ENCODE peak calls at places on chromosome 11, in nine cellular contexts. X, P, I, L, H, F, G, E and N are unnamed samples. For H3K36me3 and H3K4me1, the result is how much of the 10 kb centered on the place peaks cover.

GRCh38 chr11:108545909-108546501 is 47.6 kb downstream of the EXPH5 start:
- DNase-seq in X (no peak), P (no peak), I (no peak), L (no peak), H (no peak), F (no peak), G (no peak), E (no peak), N (no peak)

GRCh38 chr11:107157146-107157808 is 139.0 kb upstream of the GUCY1A2 start:
- DNase-seq in X (no peak), P (no peak), I (no peak), L (no peak), H (no peak), F (no peak), G (no peak), E (no peak), N (no peak)

GRCh38 chr11:26331911-26332571 is at the start of gene ANO3:
- DNase-seq in X (peak), P (peak), I (peak), L (peak), H (no peak), F (peak), G (no peak), E (no peak), N (no peak)

GRCh38 chr11:76212086-76213035 is 6.1 kb upstream of the WNT11 start:
- DNase-seq in X (no peak), P (no peak), I (no peak), L (no peak), H (no peak), F (no peak), G (no peak), E (no peak), N (no peak)

GRCh38 chr11:65489706-65490310 is 9.0 kb upstream of the MALAT1 start:
- DNase-seq in X (no peak), P (no peak), I (peak), L (peak), H (no peak), F (peak), G (no peak), E (no peak), N (peak)

GRCh38 chr11:43261775-43262174 is 50.0 kb upstream of the API5 start:
- DNase-seq in X (no peak), P (no peak), I (no peak), L (no peak), H (no peak), F (no peak), G (no peak), E (no peak), N (no peak)

GRCh38 chr11:66860449-66860831 is 3.6 kb downstream of the LRFN4 start:
- DNase-seq in X (no peak), P (no peak), I (no peak), L (no peak), H (no peak), F (no peak), G (no peak), E (no peak), N (no peak)

GRCh38 chr11:32895471-32895870 is 2.9 kb downstream of the QSER1 start:
- DNase-seq in X (no peak), P (no peak), I (no peak), L (no peak), H (no peak), F (no peak), G (no peak), E (no peak), N (no peak)

GRCh38 chr11:31702966-31703365 is 108.2 kb downstream of the PAX6 start:
- DNase-seq in X (no peak), P (peak), I (no peak), L (no peak), H (no peak), F (no peak), G (no peak), E (no peak), N (no peak)

GRCh38 chr11:114215871-114216803 is 80.1 kb upstream of the NNMT start:
- DNase-seq in X (no peak), P (no peak), I (peak), L (no peak), H (no peak), F (no peak), G (no peak), E (no peak), N (no peak)

GRCh38 chr11:131524186-131524585 is 153.8 kb downstream of the NTM start:
- DNase-seq in X (no peak), P (no peak), I (no peak), L (no peak), H (no peak), F (no peak), G (no peak), E (no peak), N (no peak)

GRCh38 chr11:112922606-112923005 is 38.6 kb upstream of the NCAM1 start:
- DNase-seq in X (no peak), P (no peak), I (no peak), L (no peak), H (no peak), F (no peak), G (no peak), E (no peak), N (no peak)

GRCh38 chr11:36304349-36304748 is 8.3 kb downstream of the PRR5L start:
- DNase-seq in X (no peak), P (peak), I (no peak), L (no peak), H (no peak), F (peak), G (no peak), E (no peak), N (no peak)

DNA sequence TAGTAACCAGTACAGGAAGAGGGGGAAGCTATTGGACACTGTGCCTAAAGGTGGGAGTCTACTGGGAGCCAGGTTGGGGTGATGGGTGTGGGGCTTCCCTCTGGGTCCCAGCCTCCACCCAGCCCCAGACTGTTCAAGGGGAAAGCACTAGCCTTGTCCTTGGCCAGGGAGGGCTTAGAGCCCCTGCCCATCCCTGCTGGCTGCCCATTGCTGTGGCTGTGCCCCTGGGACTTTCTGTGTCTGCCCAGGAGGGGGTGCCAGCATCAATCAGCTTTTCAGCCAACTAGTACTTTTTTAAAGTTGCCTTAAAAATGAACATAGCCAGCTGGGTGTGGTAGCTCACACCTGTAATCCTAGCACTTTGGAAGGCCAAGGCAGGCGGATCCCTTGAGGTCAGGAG is 19.9 kb downstream of the INCENP start:
- DNase-seq in X (no peak), P (no peak), I (no peak), L (peak), H (no peak), F (no peak), G (no peak), E (no peak), N (no peak)
- H3K36me3 ChIP-seq in X (half or more), P (half or more), I (half or more), L (half or more), H (under half), F (half or more), G (under half), E (under half), N (half or more)

DNA sequence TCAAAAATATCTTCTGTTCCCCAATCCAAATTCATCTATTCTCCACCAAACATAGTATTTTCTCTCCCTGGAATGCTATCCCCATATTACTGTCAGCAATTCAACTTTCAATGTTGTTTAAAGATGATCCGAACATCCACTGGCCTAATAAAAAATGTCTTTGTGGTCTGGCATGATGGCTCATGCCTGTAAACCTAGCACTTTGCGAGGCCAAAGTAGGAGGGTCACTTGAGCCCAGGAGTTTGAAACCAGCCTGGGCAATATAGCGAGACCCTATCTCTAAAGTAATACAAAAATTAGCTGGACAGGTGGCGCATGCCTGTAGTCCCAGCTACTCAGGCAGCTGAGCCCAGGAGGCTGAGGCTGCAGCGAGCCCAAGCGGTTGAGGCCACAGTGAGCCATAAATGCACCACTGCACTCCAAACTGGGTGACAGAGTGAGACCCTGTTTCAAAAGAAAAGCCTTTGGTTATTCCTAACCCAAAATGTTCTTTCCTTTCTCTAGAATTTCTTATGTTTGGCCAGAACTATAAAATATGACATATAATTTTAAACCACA is 29.8 kb downstream of the SIK3 start:
- DNase-seq in X (no peak), P (no peak), I (no peak), L (no peak), H (no peak), F (no peak), G (no peak), E (no peak), N (no peak)
- H3K4me1 ChIP-seq in X (under half), P (under half), I (under half), L (half or more), H (under half), F (under half), G (under half), E (under half), N (under half)

GRCh38 chr11:72578051-72578450 is 96.2 kb downstream of the PDE2A start:
- DNase-seq in X (no peak), P (no peak), I (no peak), L (no peak), H (no peak), F (no peak), G (peak), E (no peak), N (peak)
- H3K36me3 ChIP-seq in X (under half), P (under half), I (under half), L (under half), H (under half), F (under half), G (under half), E (under half), N (under half)

GRCh38 chr11:2814751-2815150 is 70.8 kb downstream of the CDKN1C start:
- DNase-seq in X (no peak), P (no peak), I (no peak), L (no peak), H (no peak), F (no peak), G (no peak), E (no peak), N (no peak)
- H3K4me1 ChIP-seq in X (under half), P (under half), I (under half), L (under half), H (under half), F (under half), G (under half), E (under half), N (under half)

GRCh38 chr11:121551463-121551862 is 98.7 kb upstream of the SORL1-AS1 start:
- DNase-seq in X (no peak), P (no peak), I (no peak), L (no peak), H (no peak), F (no peak), G (no peak), E (no peak), N (no peak)
- H3K36me3 ChIP-seq in X (under half), P (under half), I (under half), L (under half), H (under half), F (under half), G (half or more), E (half or more), N (under half)

GRCh38 chr11:271316-271715 is 6.9 kb upstream of the NLRP6 start:
- DNase-seq in X (no peak), P (no peak), I (no peak), L (no peak), H (no peak), F (no peak), G (no peak), E (no peak), N (peak)

GRCh38 chr11:272195-272930 is 5.8 kb upstream of the NLRP6 start:
- DNase-seq in X (no peak), P (no peak), I (no peak), L (no peak), H (no peak), F (no peak), G (no peak), E (no peak), N (peak)

GRCh38 chr11:269146-269890 is 8.9 kb upstream of the NLRP6 start:
- DNase-seq in X (no peak), P (no peak), I (no peak), L (peak), H (no peak), F (no peak), G (peak), E (peak), N (peak)

GRCh38 chr11:272931-273198 is 5.3 kb upstream of the NLRP6 start:
- DNase-seq in X (no peak), P (no peak), I (no peak), L (no peak), H (no peak), F (no peak), G (no peak), E (no peak), N (no peak)

GRCh38 chr11:270451-271208 is 7.6 kb upstream of the NLRP6 start:
- DNase-seq in X (no peak), P (no peak), I (no peak), L (no peak), H (no peak), F (no peak), G (no peak), E (no peak), N (peak)
- H3K4me1 ChIP-seq in X (under half), P (under half), I (under half), L (under half), H (under half), F (under half), G (under half), E (under half), N (under half)

GRCh38 chr11:771617-772204 is 5.6 kb downstream of the GATD1 start:
- DNase-seq in X (no peak), P (no peak), I (no peak), L (no peak), H (no peak), F (no peak), G (no peak), E (no peak), N (no peak)
- H3K36me3 ChIP-seq in X (under half), P (under half), I (half or more), L (under half), H (under half), F (half or more), G (under half), E (under half), N (under half)

GRCh38 chr11:63840356-63841060 is 1.6 kb downstream of the MARK2 start:
- DNase-seq in X (no peak), P (no peak), I (no peak), L (no peak), H (no peak), F (peak), G (peak), E (no peak), N (no peak)

GRCh38 chr11:63839508-63840355 is 822 bp downstream of the MARK2 start:
- DNase-seq in X (no peak), P (no peak), I (peak), L (peak), H (no peak), F (peak), G (no peak), E (peak), N (peak)

GRCh38 chr11:63838682-63839507 is at the start of gene MARK2:
- DNase-seq in X (peak), P (peak), I (peak), L (peak), H (peak), F (peak), G (peak), E (peak), N (peak)

GRCh38 chr11:63843042-63843441 is 4.1 kb downstream of the MARK2 start:
- DNase-seq in X (no peak), P (peak), I (no peak), L (no peak), H (no peak), F (no peak), G (peak), E (no peak), N (no peak)

DNA sequence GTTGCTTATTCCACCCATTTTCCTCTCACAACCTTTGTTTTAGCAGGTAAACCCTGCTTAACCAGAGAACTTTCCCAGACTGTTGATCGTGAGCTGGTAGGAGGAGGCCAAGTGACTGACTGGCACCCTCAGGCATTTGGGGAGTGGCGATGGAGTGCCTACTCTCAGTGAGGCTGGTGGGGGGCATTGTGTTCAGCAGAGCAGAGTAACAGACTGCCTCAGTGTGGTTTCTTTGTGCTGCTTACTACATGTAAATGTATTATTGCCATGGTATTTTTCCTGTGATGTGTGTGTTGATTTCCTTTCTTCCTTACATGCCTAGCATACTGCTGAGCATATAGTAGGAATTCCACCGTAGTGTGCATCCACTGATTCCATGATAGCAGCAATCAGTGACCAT is 2.6 kb downstream of the MARK2 start:
- DNase-seq in X (no peak), P (peak), I (peak), L (no peak), H (no peak), F (peak), G (no peak), E (no peak), N (no peak)
- H3K4me1 ChIP-seq in X (under half), P (under half), I (half or more), L (half or more), H (half or more), F (half or more), G (half or more), E (under half), N (under half)